ENCODE peak calls at places on chromosome 3, in eight cellular contexts. V is MV-4-11; E is RPMI8226; W is stimulated activated CD4-positive, alpha-beta T cell treated with anti-CD3 and anti-CD28 coated beads, Interleukin-15, amount 100 ng/mL, for 1 hour; Z is T-helper 2 cell; Y is left ventricle myocardium inferior; H is fibroblast of the conjunctiva; F is neural progenitor cell. R is an unnamed sample.
A peak's percentile ranks its signal among the peaks of the same experiment; 100 is the strongest.

GRCh38 chr3:171064461-171064860 is 37.9 kb upstream of the SLC2A2 start:
- DNase-seq in Y (no peak), H (no peak), E (no peak), F (no peak), V (no peak), Z (no peak), W (no peak), R (no peak)

GRCh38 chr3:197516517-197516889 is 39.3 kb downstream of the BDH1 start:
- DNase-seq in W (no peak), E (no peak), H (peak; percentile 43), Z (peak; percentile 26), F (no peak), V (no peak), Y (no peak), R (peak; percentile 57)

GRCh38 chr3:158911586-158911985 is 109.7 kb downstream of the MFSD1 start:
- DNase-seq in E (no peak), F (no peak), W (no peak), H (no peak), Z (no peak), Y (no peak), V (no peak), R (no peak)

GRCh38 chr3:42501681-42502428 is 588 bp upstream of the VIPR1 start:
- DNase-seq in Z (peak; percentile 41), W (peak; percentile 47), H (no peak), E (peak; percentile 66), V (peak; percentile 28), F (peak; percentile 67), Y (peak; percentile 50), R (no peak)

GRCh38 chr3:175941352-175941751 is 1082.2 kb downstream of the NAALADL2 start:
- DNase-seq in E (no peak), Z (no peak), F (peak; percentile 25), V (peak; percentile 23), H (no peak), Y (no peak), W (no peak), R (no peak)

GRCh38 chr3:156816091-156816793 is 9.9 kb upstream of the LEKR1 start:
- DNase-seq in V (no peak), Z (no peak), W (peak; percentile 25), F (peak; percentile 79), H (no peak), Y (peak; percentile 25), E (peak; percentile 8), R (no peak)

GRCh38 chr3:106332884-106333283 is 464.1 kb upstream of the CBLB start:
- DNase-seq in W (no peak), V (no peak), E (no peak), Z (peak; percentile 6), H (no peak), F (no peak), Y (no peak), R (no peak)

GRCh38 chr3:55498520-55498919 is 11.4 kb upstream of the WNT5A start:
- DNase-seq in Y (no peak), H (no peak), Z (no peak), F (no peak), E (no peak), W (no peak), V (no peak), R (no peak)

GRCh38 chr3:141729240-141729639 is 8.9 kb upstream of the RNF7 start:
- DNase-seq in V (no peak), F (no peak), H (no peak), Y (no peak), W (no peak), Z (no peak), E (no peak), R (no peak)

GRCh38 chr3:170040283-170040907 is 2.6 kb downstream of the GPR160 start:
- DNase-seq in W (no peak), E (peak; percentile 95), Z (no peak), Y (no peak), F (peak; percentile 42), H (no peak), V (no peak), R (no peak)

GRCh38 chr3:159894386-159894785 is 94.2 kb upstream of the IL12A start:
- DNase-seq in Y (no peak), F (no peak), E (no peak), W (no peak), H (no peak), Z (no peak), V (no peak), R (no peak)

GRCh38 chr3:23816721-23817120 is 11.0 kb downstream of the UBE2E1 start:
- DNase-seq in Y (no peak), Z (no peak), H (no peak), E (no peak), V (no peak), F (no peak), W (no peak), R (no peak)

GRCh38 chr3:39432342-39432741 is 25.8 kb downstream of the RPSA start:
- DNase-seq in E (no peak), H (no peak), W (no peak), V (no peak), Y (no peak), F (no peak), Z (no peak), R (no peak)

GRCh38 chr3:121997372-121997771 is 24.7 kb downstream of the ILDR1 start:
- DNase-seq in H (no peak), Z (no peak), W (no peak), Y (no peak), V (peak; percentile 28), E (no peak), F (no peak), R (no peak)

GRCh38 chr3:98725352-98725751 is 37.8 kb upstream of the ST3GAL6 start:
- DNase-seq in E (no peak), V (no peak), Y (no peak), H (no peak), W (no peak), F (no peak), Z (no peak), R (no peak)

GRCh38 chr3:46406786-46407611 is at the start of the genes CCR5AS and CCRL2:
- DNase-seq in F (no peak), Y (peak; percentile 45), Z (no peak), E (no peak), H (no peak), W (no peak), V (peak; percentile 70), R (no peak)

GRCh38 chr3:49198161-49198560 is 26.8 kb downstream of the KLHDC8B start:
- DNase-seq in Y (no peak), F (no peak), Z (no peak), H (no peak), V (no peak), E (no peak), W (no peak), R (no peak)

GRCh38 chr3:47949979-47950378 is 66.2 kb downstream of the MAP4 start:
- DNase-seq in H (no peak), F (no peak), E (no peak), Y (no peak), V (no peak), W (no peak), Z (no peak), R (no peak)

GRCh38 chr3:53902711-53903110 is 11.1 kb upstream of the SELENOK start:
- DNase-seq in F (no peak), Z (no peak), V (no peak), Y (no peak), W (no peak), E (no peak), H (no peak), R (no peak)

GRCh38 chr3:120021523-120021922 is 72.7 kb downstream of the GSK3B start:
- DNase-seq in W (no peak), Z (no peak), V (no peak), F (no peak), H (no peak), E (no peak), Y (no peak), R (peak; percentile 4)

GRCh38 chr3:169886671-169887070 is 16.9 kb upstream of the LRRC31 start:
- DNase-seq in W (no peak), E (no peak), Y (peak; percentile 77), F (no peak), Z (no peak), V (no peak), H (peak; percentile 17), R (peak; percentile 24)

GRCh38 chr3:27607370-27607769 is 114.8 kb downstream of the EOMES start:
- DNase-seq in Z (no peak), V (peak; percentile 43), W (no peak), F (peak; percentile 71), H (no peak), Y (no peak), E (no peak), R (no peak)

GRCh38 chr3:61352300-61352699 is 101.0 kb upstream of the FHIT start:
- DNase-seq in V (no peak), F (no peak), E (no peak), H (no peak), Z (no peak), W (no peak), Y (no peak), R (no peak)